ENCODE peak calls at places on chromosomes 12 and 14, in ten cellular contexts. O, P, U, Y, H, B, F, T, N and A are unnamed samples.

GRCh38 chr14:75549169-75549568 is 26.9 kb downstream of the BATF start:
- DNase-seq in U (no peak), Y (no peak), O (no peak), B (no peak), H (no peak), P (no peak), T (no peak), N (no peak), F (no peak), A (no peak)

GRCh38 chr14:51398898-51399297 is 158.9 kb downstream of the TMX1 start:
- DNase-seq in F (no peak), N (no peak), H (peak), O (peak), T (peak), Y (peak), B (no peak), U (no peak), P (no peak), A (no peak)

GRCh38 chr12:65926119-65927004 is 102.1 kb downstream of the HMGA2 start:
- DNase-seq in T (no peak), H (no peak), N (no peak), F (peak), B (no peak), U (no peak), O (no peak), P (no peak), Y (no peak), A (no peak)

GRCh38 chr14:61342486-61342885 is 21.1 kb downstream of the PRKCH start:
- DNase-seq in Y (no peak), U (no peak), H (no peak), O (no peak), N (no peak), B (peak), T (no peak), F (no peak), P (peak), A (no peak)

GRCh38 chr14:102928412-102929348 is 6.2 kb downstream of the AMN start:
- DNase-seq in U (no peak), F (peak), Y (no peak), B (peak), T (no peak), O (peak), H (no peak), P (peak), N (no peak), A (no peak)

GRCh38 chr14:29584992-29585391 is 342.7 kb downstream of the PRKD1 start:
- DNase-seq in O (peak), P (no peak), N (no peak), F (peak), Y (peak), H (peak), B (no peak), U (peak), T (peak), A (peak)

GRCh38 chr14:51657762-51658161 is 6.1 kb downstream of the FRMD6 start:
- DNase-seq in U (no peak), T (no peak), F (no peak), N (no peak), H (peak), P (no peak), Y (no peak), B (no peak), O (no peak), A (no peak)

GRCh38 chr12:13126494-13126893 is 23.0 kb upstream of the GSG1 start:
- DNase-seq in Y (no peak), U (no peak), B (no peak), T (no peak), H (no peak), O (peak), F (no peak), P (no peak), N (no peak), A (no peak)

GRCh38 chr12:84174115-84174514 is 738.5 kb downstream of the SLC6A15 start:
- DNase-seq in B (no peak), H (no peak), N (no peak), T (no peak), F (no peak), O (no peak), P (no peak), U (peak), Y (no peak), A (no peak)

GRCh38 chr12:632102-632696 is 31.0 kb downstream of the NINJ2 start:
- DNase-seq in B (no peak), T (peak), H (peak), N (peak), U (no peak), F (peak), P (no peak), Y (peak), O (peak), A (no peak)

GRCh38 chr14:32077081-32078029 is at the start of gene ARHGAP5:
- DNase-seq in Y (no peak), B (peak), N (peak), P (peak), O (peak), U (peak), H (peak), F (peak), T (peak), A (peak)

GRCh38 chr12:81639196-81639595 is 120.0 kb downstream of the PPFIA2 start:
- DNase-seq in H (peak), F (no peak), T (peak), U (no peak), N (no peak), O (peak), P (no peak), Y (no peak), B (no peak), A (no peak)

GRCh38 chr12:2064078-2064507 is 11.3 kb downstream of the CACNA1C start:
- DNase-seq in U (no peak), N (no peak), F (no peak), H (no peak), Y (no peak), T (peak), O (no peak), P (no peak), B (no peak), A (no peak)

GRCh38 chr12:8078400-8078799 is 3.7 kb upstream of the NECAP1 start:
- DNase-seq in F (peak), B (peak), O (peak), T (peak), Y (peak), H (peak), U (no peak), P (no peak), N (no peak), A (peak)

GRCh38 chr12:26471560-26471959 is 276.2 kb downstream of the SSPN start:
- DNase-seq in B (no peak), T (peak), Y (no peak), P (no peak), F (no peak), N (no peak), H (no peak), U (no peak), O (peak), A (no peak)

GRCh38 chr12:7937867-7938506 is 2.0 kb upstream of the SLC2A3 start:
- DNase-seq in N (no peak), H (peak), O (peak), B (no peak), F (no peak), U (no peak), T (peak), Y (peak), P (no peak), A (no peak)

GRCh38 chr12:74171478-74171909 is 366.1 kb upstream of the ATXN7L3B start:
- DNase-seq in B (no peak), U (no peak), H (no peak), P (no peak), O (no peak), Y (no peak), N (no peak), F (no peak), T (no peak), A (no peak)

GRCh38 chr14:73424453-73424852 is 33.9 kb downstream of the NUMB start:
- DNase-seq in N (no peak), O (no peak), T (peak), U (no peak), B (no peak), P (no peak), F (no peak), Y (no peak), H (no peak), A (no peak)

GRCh38 chr14:85010186-85010585 is 519.8 kb upstream of the FLRT2 start:
- DNase-seq in U (no peak), Y (no peak), B (no peak), O (peak), H (no peak), T (no peak), F (no peak), N (no peak), P (no peak), A (no peak)

GRCh38 chr14:61552196-61552595 is 143.1 kb upstream of the HIF1A start:
- DNase-seq in F (no peak), T (no peak), N (no peak), H (no peak), P (no peak), B (no peak), Y (no peak), U (no peak), O (no peak), A (no peak)

GRCh38 chr12:92537235-92537960 is 165.4 kb upstream of the PLEKHG7 start:
- DNase-seq in B (no peak), U (no peak), P (no peak), O (peak), T (no peak), H (peak), Y (no peak), F (no peak), N (no peak), A (no peak)

GRCh38 chr12:53887881-53888280 is 50.8 kb upstream of the HOXC13 start:
- DNase-seq in F (no peak), P (no peak), Y (no peak), O (no peak), N (no peak), B (no peak), U (no peak), H (no peak), T (no peak), A (no peak)

GRCh38 chr14:103294091-103294490 is 39.9 kb upstream of the EIF5 start:
- DNase-seq in O (no peak), Y (no peak), H (no peak), U (peak), B (no peak), T (no peak), N (no peak), F (no peak), P (no peak), A (no peak)

GRCh38 chr14:67734675-67735074 is 33.0 kb downstream of the RDH12 start:
- DNase-seq in U (no peak), P (no peak), Y (no peak), F (peak), B (no peak), H (no peak), O (no peak), N (no peak), T (no peak), A (no peak)